ENCODE peak calls at places on chromosomes 1 and 21, in nine cellular contexts. One of them, this sample, is unnamed.

GRCh38 chr1:27496604-27497155 is 6.7 kb upstream of the WASF2 start:
- DNase-seq in HL-60: no peak
- DNase-seq in body of pancreas: no peak
- DNase-seq in endothelial cell of umbilical vein: no peak
- DNase-seq in tibial artery: peak; percentile 72
- DNase-seq in heart left ventricle: no peak
- DNase-seq in fibroblast of lung: no peak
- DNase-seq in OCI-LY7: no peak
- DNase-seq in CD8-positive, alpha-beta memory T cell: no peak
- DNase-seq in this sample: no peak

GRCh38 chr1:204409878-204410763 is 1.5 kb downstream of the PPP1R15B start:
- DNase-seq in OCI-LY7: peak; percentile 23
- DNase-seq in heart left ventricle: no peak
- DNase-seq in HL-60: no peak
- DNase-seq in endothelial cell of umbilical vein: no peak
- DNase-seq in CD8-positive, alpha-beta memory T cell: no peak
- DNase-seq in body of pancreas: no peak
- DNase-seq in tibial artery: no peak
- DNase-seq in fibroblast of lung: no peak
- DNase-seq in this sample: no peak

GRCh38 chr1:94962745-94963265 is 35.9 kb upstream of the CNN3 start:
- DNase-seq in heart left ventricle: peak; percentile 31
- DNase-seq in fibroblast of lung: peak; percentile 65
- DNase-seq in body of pancreas: peak; percentile 42
- DNase-seq in OCI-LY7: peak; percentile 86
- DNase-seq in CD8-positive, alpha-beta memory T cell: peak; percentile 25
- DNase-seq in endothelial cell of umbilical vein: peak; percentile 75
- DNase-seq in tibial artery: no peak
- DNase-seq in HL-60: peak; percentile 34
- DNase-seq in this sample: no peak

GRCh38 chr1:87685366-87686136 is 356.9 kb downstream of the LMO4 start:
- DNase-seq in heart left ventricle: no peak
- DNase-seq in OCI-LY7: no peak
- DNase-seq in HL-60: no peak
- DNase-seq in body of pancreas: no peak
- DNase-seq in CD8-positive, alpha-beta memory T cell: no peak
- DNase-seq in fibroblast of lung: peak; percentile 49
- DNase-seq in tibial artery: no peak
- DNase-seq in endothelial cell of umbilical vein: peak; percentile 44
- DNase-seq in this sample: no peak

GRCh38 chr1:15046487-15047165 is 106.9 kb upstream of the TMEM51 start:
- DNase-seq in heart left ventricle: peak; percentile 65
- DNase-seq in body of pancreas: peak; percentile 77
- DNase-seq in CD8-positive, alpha-beta memory T cell: no peak
- DNase-seq in tibial artery: peak; percentile 76
- DNase-seq in fibroblast of lung: peak; percentile 86
- DNase-seq in HL-60: peak; percentile 22
- DNase-seq in OCI-LY7: peak; percentile 72
- DNase-seq in endothelial cell of umbilical vein: peak; percentile 59
- DNase-seq in this sample: peak; percentile 28

GRCh38 chr21:30434033-30434631 is 4.1 kb downstream of the KRTAP13-4 start:
- DNase-seq in endothelial cell of umbilical vein: no peak
- DNase-seq in CD8-positive, alpha-beta memory T cell: no peak
- DNase-seq in OCI-LY7: peak; percentile 23
- DNase-seq in body of pancreas: peak; percentile 41
- DNase-seq in fibroblast of lung: peak; percentile 0
- DNase-seq in heart left ventricle: no peak
- DNase-seq in tibial artery: no peak
- DNase-seq in HL-60: peak; percentile 1
- DNase-seq in this sample: no peak

GRCh38 chr1:72271555-72272096 is 10.7 kb downstream of the NEGR1 start:
- DNase-seq in endothelial cell of umbilical vein: no peak
- DNase-seq in OCI-LY7: no peak
- DNase-seq in tibial artery: no peak
- DNase-seq in CD8-positive, alpha-beta memory T cell: no peak
- DNase-seq in heart left ventricle: no peak
- DNase-seq in fibroblast of lung: no peak
- DNase-seq in body of pancreas: no peak
- DNase-seq in HL-60: no peak
- DNase-seq in this sample: no peak

GRCh38 chr1:228282329-228283042 is 74.6 kb downstream of the OBSCN start:
- DNase-seq in body of pancreas: no peak
- DNase-seq in HL-60: no peak
- DNase-seq in OCI-LY7: no peak
- DNase-seq in CD8-positive, alpha-beta memory T cell: no peak
- DNase-seq in fibroblast of lung: peak; percentile 28
- DNase-seq in endothelial cell of umbilical vein: no peak
- DNase-seq in heart left ventricle: peak; percentile 25
- DNase-seq in tibial artery: no peak
- DNase-seq in this sample: no peak

GRCh38 chr1:7912743-7913557 is 27.7 kb downstream of the TNFRSF9 start:
- DNase-seq in HL-60: no peak
- DNase-seq in tibial artery: no peak
- DNase-seq in body of pancreas: peak; percentile 6
- DNase-seq in fibroblast of lung: no peak
- DNase-seq in CD8-positive, alpha-beta memory T cell: no peak
- DNase-seq in OCI-LY7: no peak
- DNase-seq in heart left ventricle: no peak
- DNase-seq in endothelial cell of umbilical vein: no peak
- DNase-seq in this sample: no peak

GRCh38 chr1:158101944-158102343 is 78.8 kb upstream of the CD1D start:
- DNase-seq in HL-60: no peak
- DNase-seq in body of pancreas: no peak
- DNase-seq in fibroblast of lung: no peak
- DNase-seq in OCI-LY7: no peak
- DNase-seq in heart left ventricle: no peak
- DNase-seq in CD8-positive, alpha-beta memory T cell: no peak
- DNase-seq in endothelial cell of umbilical vein: peak; percentile 92
- DNase-seq in tibial artery: no peak
- DNase-seq in this sample: no peak

GRCh38 chr1:182046763-182047162 is 14.7 kb downstream of the ZNF648 start:
- DNase-seq in fibroblast of lung: no peak
- DNase-seq in CD8-positive, alpha-beta memory T cell: no peak
- DNase-seq in tibial artery: no peak
- DNase-seq in body of pancreas: no peak
- DNase-seq in OCI-LY7: no peak
- DNase-seq in HL-60: no peak
- DNase-seq in heart left ventricle: no peak
- DNase-seq in endothelial cell of umbilical vein: no peak
- DNase-seq in this sample: no peak

GRCh38 chr1:61370908-61371279 is 288.5 kb downstream of the NFIA start:
- DNase-seq in heart left ventricle: no peak
- DNase-seq in endothelial cell of umbilical vein: no peak
- DNase-seq in fibroblast of lung: no peak
- DNase-seq in HL-60: no peak
- DNase-seq in tibial artery: no peak
- DNase-seq in OCI-LY7: no peak
- DNase-seq in body of pancreas: no peak
- DNase-seq in CD8-positive, alpha-beta memory T cell: no peak
- DNase-seq in this sample: no peak

GRCh38 chr1:204150702-204151561 is 912 bp downstream of the ETNK2 start:
- DNase-seq in CD8-positive, alpha-beta memory T cell: no peak
- DNase-seq in heart left ventricle: no peak
- DNase-seq in tibial artery: peak; percentile 85
- DNase-seq in endothelial cell of umbilical vein: no peak
- DNase-seq in HL-60: no peak
- DNase-seq in OCI-LY7: no peak
- DNase-seq in fibroblast of lung: no peak
- DNase-seq in body of pancreas: peak; percentile 37
- DNase-seq in this sample: no peak

GRCh38 chr1:117067528-117068370 is 7.6 kb downstream of the TTF2 start:
- DNase-seq in HL-60: no peak
- DNase-seq in OCI-LY7: peak; percentile 41
- DNase-seq in tibial artery: no peak
- DNase-seq in fibroblast of lung: peak; percentile 73
- DNase-seq in endothelial cell of umbilical vein: peak; percentile 51
- DNase-seq in body of pancreas: peak; percentile 67
- DNase-seq in CD8-positive, alpha-beta memory T cell: no peak
- DNase-seq in heart left ventricle: peak; percentile 47
- DNase-seq in this sample: peak; percentile 8

GRCh38 chr1:119220980-119221379 is 80.5 kb upstream of the WARS2 start:
- DNase-seq in tibial artery: no peak
- DNase-seq in body of pancreas: no peak
- DNase-seq in OCI-LY7: no peak
- DNase-seq in endothelial cell of umbilical vein: no peak
- DNase-seq in CD8-positive, alpha-beta memory T cell: no peak
- DNase-seq in HL-60: no peak
- DNase-seq in heart left ventricle: no peak
- DNase-seq in fibroblast of lung: no peak
- DNase-seq in this sample: no peak

GRCh38 chr21:28705616-28706015 is 287.1 kb downstream of the LTN1 start:
- DNase-seq in HL-60: no peak
- DNase-seq in OCI-LY7: no peak
- DNase-seq in body of pancreas: no peak
- DNase-seq in tibial artery: no peak
- DNase-seq in heart left ventricle: no peak
- DNase-seq in endothelial cell of umbilical vein: no peak
- DNase-seq in CD8-positive, alpha-beta memory T cell: no peak
- DNase-seq in fibroblast of lung: peak; percentile 59
- DNase-seq in this sample: no peak

GRCh38 chr1:181802466-181802865 is 259.0 kb downstream of the ZNF648 start:
- DNase-seq in fibroblast of lung: no peak
- DNase-seq in tibial artery: no peak
- DNase-seq in CD8-positive, alpha-beta memory T cell: no peak
- DNase-seq in body of pancreas: no peak
- DNase-seq in endothelial cell of umbilical vein: no peak
- DNase-seq in heart left ventricle: no peak
- DNase-seq in HL-60: no peak
- DNase-seq in OCI-LY7: no peak
- DNase-seq in this sample: no peak

GRCh38 chr1:53341961-53342707 is 14.3 kb upstream of the LRP8 start:
- DNase-seq in OCI-LY7: no peak
- DNase-seq in HL-60: no peak
- DNase-seq in tibial artery: peak; percentile 42
- DNase-seq in body of pancreas: no peak
- DNase-seq in CD8-positive, alpha-beta memory T cell: no peak
- DNase-seq in fibroblast of lung: no peak
- DNase-seq in heart left ventricle: peak; percentile 9
- DNase-seq in endothelial cell of umbilical vein: no peak
- DNase-seq in this sample: no peak
- H3K27ac ChIP-seq in OCI-LY7: no peak overlapping the region
- H3K27ac ChIP-seq in HL-60: no peak overlapping the region
- H3K27ac ChIP-seq in tibial artery: no peak overlapping the region
- H3K27ac ChIP-seq in body of pancreas: no peak overlapping the region
- H3K27ac ChIP-seq in CD8-positive, alpha-beta memory T cell: no peak overlapping the region
- H3K27ac ChIP-seq in fibroblast of lung: no peak overlapping the region
- H3K27ac ChIP-seq in heart left ventricle: no peak overlapping the region
- H3K27ac ChIP-seq in endothelial cell of umbilical vein: no peak overlapping the region
- H3K27ac ChIP-seq in this sample: no peak overlapping the region

GRCh38 chr1:9716404-9717192 is 65.1 kb downstream of the PIK3CD start:
- DNase-seq in CD8-positive, alpha-beta memory T cell: no peak
- DNase-seq in HL-60: no peak
- DNase-seq in OCI-LY7: no peak
- DNase-seq in tibial artery: no peak
- DNase-seq in endothelial cell of umbilical vein: no peak
- DNase-seq in body of pancreas: no peak
- DNase-seq in heart left ventricle: no peak
- DNase-seq in fibroblast of lung: no peak
- DNase-seq in this sample: no peak

GRCh38 chr1:9715536-9716226 is 64.2 kb downstream of the PIK3CD start:
- DNase-seq in CD8-positive, alpha-beta memory T cell: peak; percentile 73
- DNase-seq in fibroblast of lung: no peak
- DNase-seq in endothelial cell of umbilical vein: no peak
- DNase-seq in tibial artery: no peak
- DNase-seq in OCI-LY7: peak; percentile 37
- DNase-seq in heart left ventricle: no peak
- DNase-seq in body of pancreas: no peak
- DNase-seq in HL-60: no peak
- DNase-seq in this sample: no peak

GRCh38 chr1:9717193-9718005 is 65.9 kb downstream of the PIK3CD start:
- DNase-seq in fibroblast of lung: no peak
- DNase-seq in tibial artery: no peak
- DNase-seq in OCI-LY7: peak; percentile 95
- DNase-seq in heart left ventricle: peak; percentile 54
- DNase-seq in CD8-positive, alpha-beta memory T cell: peak; percentile 91
- DNase-seq in body of pancreas: peak; percentile 47
- DNase-seq in endothelial cell of umbilical vein: peak; percentile 58
- DNase-seq in HL-60: peak; percentile 81
- DNase-seq in this sample: no peak

GRCh38 chr1:9719978-9720722 is 68.6 kb downstream of the PIK3CD start:
- DNase-seq in heart left ventricle: no peak
- DNase-seq in endothelial cell of umbilical vein: no peak
- DNase-seq in tibial artery: no peak
- DNase-seq in OCI-LY7: no peak
- DNase-seq in fibroblast of lung: no peak
- DNase-seq in HL-60: no peak
- DNase-seq in body of pancreas: no peak
- DNase-seq in CD8-positive, alpha-beta memory T cell: no peak
- DNase-seq in this sample: no peak

GRCh38 chr1:9718006-9718680 is 66.6 kb downstream of the PIK3CD start:
- DNase-seq in OCI-LY7: no peak
- DNase-seq in heart left ventricle: no peak
- DNase-seq in HL-60: no peak
- DNase-seq in tibial artery: no peak
- DNase-seq in fibroblast of lung: no peak
- DNase-seq in endothelial cell of umbilical vein: no peak
- DNase-seq in CD8-positive, alpha-beta memory T cell: no peak
- DNase-seq in body of pancreas: no peak
- DNase-seq in this sample: no peak
- H3K27ac ChIP-seq in OCI-LY7: peak overlapping the region; percentile 73
- H3K27ac ChIP-seq in heart left ventricle: no peak overlapping the region
- H3K27ac ChIP-seq in HL-60: peak overlapping the region; percentile 80
- H3K27ac ChIP-seq in tibial artery: no peak overlapping the region
- H3K27ac ChIP-seq in fibroblast of lung: no peak overlapping the region
- H3K27ac ChIP-seq in endothelial cell of umbilical vein: no peak overlapping the region
- H3K27ac ChIP-seq in CD8-positive, alpha-beta memory T cell: peak overlapping the region; percentile 81
- H3K27ac ChIP-seq in body of pancreas: no peak overlapping the region
- H3K27ac ChIP-seq in this sample: no peak overlapping the region

GRCh38 chr1:229325873-229326502 is 16.9 kb downstream of the CCSAP start:
- DNase-seq in tibial artery: no peak
- DNase-seq in body of pancreas: no peak
- DNase-seq in OCI-LY7: no peak
- DNase-seq in HL-60: no peak
- DNase-seq in endothelial cell of umbilical vein: no peak
- DNase-seq in fibroblast of lung: peak; percentile 49
- DNase-seq in CD8-positive, alpha-beta memory T cell: no peak
- DNase-seq in heart left ventricle: no peak
- DNase-seq in this sample: no peak
- H3K27ac ChIP-seq in tibial artery: no peak overlapping the region
- H3K27ac ChIP-seq in body of pancreas: no peak overlapping the region
- H3K27ac ChIP-seq in OCI-LY7: no peak overlapping the region
- H3K27ac ChIP-seq in HL-60: no peak overlapping the region
- H3K27ac ChIP-seq in endothelial cell of umbilical vein: no peak overlapping the region
- H3K27ac ChIP-seq in fibroblast of lung: no peak overlapping the region
- H3K27ac ChIP-seq in CD8-positive, alpha-beta memory T cell: no peak overlapping the region
- H3K27ac ChIP-seq in heart left ventricle: no peak overlapping the region
- H3K27ac ChIP-seq in this sample: no peak overlapping the region

DNA sequence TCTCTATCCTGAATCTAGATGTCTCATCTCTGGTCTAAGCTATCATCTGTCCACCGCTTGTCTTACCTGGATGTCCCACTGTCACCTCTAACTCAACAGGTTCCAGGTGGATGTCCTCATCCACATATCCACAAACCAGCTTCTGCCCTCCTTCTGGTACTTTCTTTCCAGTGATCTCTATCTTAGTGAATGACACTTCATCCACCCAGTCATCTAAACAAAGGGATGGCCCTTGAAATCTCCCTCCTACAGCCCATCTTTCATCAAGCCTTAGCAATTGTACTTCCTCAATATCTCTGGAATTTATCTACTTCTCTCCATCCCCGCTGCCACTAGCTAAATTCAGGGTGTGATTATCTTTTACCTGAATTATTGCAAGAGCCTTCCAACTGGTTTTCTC is 33.9 kb upstream of the SERBP1 start:
- DNase-seq in fibroblast of lung: no peak
- DNase-seq in heart left ventricle: no peak
- DNase-seq in OCI-LY7: no peak
- DNase-seq in endothelial cell of umbilical vein: no peak
- DNase-seq in body of pancreas: no peak
- DNase-seq in HL-60: no peak
- DNase-seq in CD8-positive, alpha-beta memory T cell: no peak
- DNase-seq in tibial artery: no peak
- DNase-seq in this sample: no peak
- H3K27ac ChIP-seq in fibroblast of lung: no peak overlapping the region
- H3K27ac ChIP-seq in heart left ventricle: no peak overlapping the region
- H3K27ac ChIP-seq in OCI-LY7: no peak overlapping the region
- H3K27ac ChIP-seq in endothelial cell of umbilical vein: no peak overlapping the region
- H3K27ac ChIP-seq in body of pancreas: no peak overlapping the region
- H3K27ac ChIP-seq in HL-60: no peak overlapping the region
- H3K27ac ChIP-seq in CD8-positive, alpha-beta memory T cell: no peak overlapping the region
- H3K27ac ChIP-seq in tibial artery: peak overlapping the region; percentile 8
- H3K27ac ChIP-seq in this sample: no peak overlapping the region